ENCODE peak calls at places on chromosomes 13 and 19, in four cellular contexts. One of them, this sample, is unnamed.

GRCh38 chr13:35994131-35994966 is 136.8 kb downstream of the DCLK1 start:
- DNase-seq in H9: no peak
- DNase-seq in CD4-positive, alpha-beta T cell: no peak
- DNase-seq in HL-60: no peak
- DNase-seq in this sample: no peak

GRCh38 chr13:80850771-80851170 is 509.8 kb upstream of the SPRY2 start:
- DNase-seq in H9: no peak
- DNase-seq in CD4-positive, alpha-beta T cell: no peak
- DNase-seq in HL-60: no peak
- DNase-seq in this sample: no peak

GRCh38 chr19:17775245-17775927 is 19.6 kb upstream of the B3GNT3 start:
- DNase-seq in H9: peak
- DNase-seq in CD4-positive, alpha-beta T cell: peak
- DNase-seq in HL-60: no peak
- DNase-seq in this sample: peak

GRCh38 chr19:37055330-37055729 is 22.9 kb upstream of the ZNF420 start:
- DNase-seq in H9: no peak
- DNase-seq in CD4-positive, alpha-beta T cell: no peak
- DNase-seq in HL-60: no peak
- DNase-seq in this sample: no peak

GRCh38 chr13:47457631-47458030 is 543.4 kb downstream of the SUCLA2 start:
- DNase-seq in H9: no peak
- DNase-seq in CD4-positive, alpha-beta T cell: no peak
- DNase-seq in HL-60: no peak
- DNase-seq in this sample: no peak

GRCh38 chr19:5285311-5285710 is 55.3 kb downstream of the PTPRS start:
- DNase-seq in H9: no peak
- DNase-seq in CD4-positive, alpha-beta T cell: no peak
- DNase-seq in HL-60: no peak
- DNase-seq in this sample: no peak

GRCh38 chr13:99136427-99136954 is 64.2 kb upstream of the UBAC2 start:
- DNase-seq in H9: no peak
- DNase-seq in CD4-positive, alpha-beta T cell: no peak
- DNase-seq in HL-60: no peak
- DNase-seq in this sample: no peak

GRCh38 chr19:57747472-57747807 is 825 bp downstream of the ZNF776 start:
- DNase-seq in H9: no peak
- DNase-seq in CD4-positive, alpha-beta T cell: no peak
- DNase-seq in HL-60: no peak
- DNase-seq in this sample: no peak

GRCh38 chr19:47142779-47143178 is 12.1 kb downstream of the SAE1 start:
- DNase-seq in H9: no peak
- DNase-seq in CD4-positive, alpha-beta T cell: no peak
- DNase-seq in HL-60: no peak
- DNase-seq in this sample: no peak

GRCh38 chr19:11130824-11131455 is 24.6 kb downstream of the SPC24 start:
- DNase-seq in H9: peak
- DNase-seq in CD4-positive, alpha-beta T cell: peak
- DNase-seq in HL-60: peak
- DNase-seq in this sample: peak

GRCh38 chr19:55809381-55810058 is 22.3 kb downstream of the NLRP11 start:
- DNase-seq in H9: peak
- DNase-seq in CD4-positive, alpha-beta T cell: no peak
- DNase-seq in HL-60: peak
- DNase-seq in this sample: peak

GRCh38 chr19:56314018-56314583 is 538 bp downstream of the ZSCAN5A start:
- DNase-seq in H9: no peak
- DNase-seq in CD4-positive, alpha-beta T cell: no peak
- DNase-seq in HL-60: no peak
- DNase-seq in this sample: no peak

GRCh38 chr19:23802290-23802689 is 43.6 kb upstream of the ZNF681 start:
- DNase-seq in H9: no peak
- DNase-seq in CD4-positive, alpha-beta T cell: no peak
- DNase-seq in HL-60: no peak
- DNase-seq in this sample: no peak

GRCh38 chr13:111462221-111462764 is 141.9 kb downstream of the TEX29 start:
- DNase-seq in H9: no peak
- DNase-seq in CD4-positive, alpha-beta T cell: no peak
- DNase-seq in HL-60: no peak
- DNase-seq in this sample: no peak

GRCh38 chr13:83065136-83065535 is 817.1 kb downstream of the SLITRK1 start:
- DNase-seq in H9: no peak
- DNase-seq in CD4-positive, alpha-beta T cell: no peak
- DNase-seq in HL-60: no peak
- DNase-seq in this sample: no peak

GRCh38 chr19:46147791-46148288 is at the start of gene IGFL2:
- DNase-seq in H9: no peak
- DNase-seq in CD4-positive, alpha-beta T cell: no peak
- DNase-seq in HL-60: no peak
- DNase-seq in this sample: peak

GRCh38 chr19:39555883-39556282 is 15.9 kb upstream of the EID2 start:
- DNase-seq in H9: no peak
- DNase-seq in CD4-positive, alpha-beta T cell: no peak
- DNase-seq in HL-60: no peak
- DNase-seq in this sample: no peak

GRCh38 chr13:45529758-45530157 is 65.0 kb downstream of the COG3 start:
- DNase-seq in H9: no peak
- DNase-seq in CD4-positive, alpha-beta T cell: no peak
- DNase-seq in HL-60: no peak
- DNase-seq in this sample: no peak

GRCh38 chr19:41707502-41707812 is 969 bp upstream of the CEACAM5 start:
- DNase-seq in H9: no peak
- DNase-seq in CD4-positive, alpha-beta T cell: no peak
- DNase-seq in HL-60: no peak
- DNase-seq in this sample: no peak

GRCh38 chr13:76421011-76421410 is 465.2 kb downstream of the KCTD12 start:
- DNase-seq in H9: no peak
- DNase-seq in CD4-positive, alpha-beta T cell: no peak
- DNase-seq in HL-60: no peak
- DNase-seq in this sample: no peak

GRCh38 chr13:78323848-78324247 is 279.5 kb downstream of the POU4F1 start:
- DNase-seq in H9: no peak
- DNase-seq in CD4-positive, alpha-beta T cell: no peak
- DNase-seq in HL-60: no peak
- DNase-seq in this sample: no peak

GRCh38 chr19:41278478-41278877 is 14.3 kb downstream of the HNRNPUL1 start:
- DNase-seq in H9: no peak
- DNase-seq in CD4-positive, alpha-beta T cell: no peak
- DNase-seq in HL-60: no peak
- DNase-seq in this sample: no peak

GRCh38 chr19:39659791-39660190 is 4.1 kb downstream of the LGALS16 start:
- DNase-seq in H9: no peak
- DNase-seq in CD4-positive, alpha-beta T cell: no peak
- DNase-seq in HL-60: no peak
- DNase-seq in this sample: no peak

GRCh38 chr13:109904218-109904617 is 117.8 kb upstream of the IRS2 start:
- DNase-seq in H9: peak
- DNase-seq in CD4-positive, alpha-beta T cell: no peak
- DNase-seq in HL-60: peak
- DNase-seq in this sample: no peak

GRCh38 chr19:18091217-18091608 is 4.5 kb upstream of the IL12RB1 start:
- DNase-seq in H9: no peak
- DNase-seq in CD4-positive, alpha-beta T cell: peak
- DNase-seq in HL-60: peak
- DNase-seq in this sample: peak

GRCh38 chr13:52926971-52927370 is 78.5 kb upstream of the PCDH8 start:
- DNase-seq in H9: no peak
- DNase-seq in CD4-positive, alpha-beta T cell: no peak
- DNase-seq in HL-60: no peak
- DNase-seq in this sample: no peak

GRCh38 chr19:8702350-8702749 is 3.8 kb upstream of the ACTL9 start:
- DNase-seq in H9: no peak
- DNase-seq in CD4-positive, alpha-beta T cell: peak
- DNase-seq in HL-60: peak
- DNase-seq in this sample: peak

GRCh38 chr13:20823071-20823470 is 49.3 kb upstream of the EEF1AKMT1 start:
- DNase-seq in H9: no peak
- DNase-seq in CD4-positive, alpha-beta T cell: no peak
- DNase-seq in HL-60: no peak
- DNase-seq in this sample: no peak

GRCh38 chr19:48629599-48630288 is 7.4 kb downstream of the DBP start:
- DNase-seq in H9: peak
- DNase-seq in CD4-positive, alpha-beta T cell: no peak
- DNase-seq in HL-60: no peak
- DNase-seq in this sample: peak

GRCh38 chr13:99228737-99229691 is 28.4 kb downstream of the UBAC2 start:
- DNase-seq in H9: no peak
- DNase-seq in CD4-positive, alpha-beta T cell: no peak
- DNase-seq in HL-60: no peak
- DNase-seq in this sample: peak

GRCh38 chr19:44071824-44072542 is at the start of gene ZNF284:
- DNase-seq in H9: peak
- DNase-seq in CD4-positive, alpha-beta T cell: peak
- DNase-seq in HL-60: peak
- DNase-seq in this sample: peak

GRCh38 chr19:45016388-45017314 is 15.4 kb downstream of the RELB start:
- DNase-seq in H9: peak
- DNase-seq in CD4-positive, alpha-beta T cell: peak
- DNase-seq in HL-60: peak
- DNase-seq in this sample: peak

DNA sequence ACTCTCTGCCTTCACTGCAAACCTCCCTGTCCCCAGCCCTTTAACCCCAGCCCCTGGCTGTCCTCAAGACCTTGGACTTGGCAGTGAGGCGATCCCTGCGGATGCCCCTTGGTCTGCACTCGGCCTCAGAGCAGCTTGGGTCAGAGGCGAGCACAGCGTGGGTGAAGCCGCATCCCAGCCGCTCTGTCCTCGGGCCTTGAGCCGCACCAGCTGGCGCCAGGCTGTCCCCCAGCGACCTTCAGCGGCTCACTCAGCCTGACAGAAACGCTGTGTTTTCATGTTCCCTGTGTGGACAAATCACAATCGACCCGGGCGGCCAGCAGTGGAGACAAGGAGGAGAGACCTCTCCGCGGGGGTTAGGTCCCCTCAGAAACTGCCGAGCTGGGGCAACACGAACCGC is 52.0 kb downstream of the GNG7 start:
- DNase-seq in H9: no peak
- DNase-seq in CD4-positive, alpha-beta T cell: no peak
- DNase-seq in HL-60: no peak
- DNase-seq in this sample: no peak
- TF ChIP-seq CTCF in H9: no peak
- TF ChIP-seq CTCF in CD4-positive, alpha-beta T cell: no peak
- TF ChIP-seq CTCF in HL-60: no peak
- TF ChIP-seq CTCF in this sample: no peak

GRCh38 chr19:31233288-31233687 is 115.9 kb downstream of the TSHZ3 start:
- DNase-seq in H9: no peak
- DNase-seq in CD4-positive, alpha-beta T cell: no peak
- DNase-seq in HL-60: no peak
- DNase-seq in this sample: no peak

GRCh38 chr19:31232871-31233270 is 116.4 kb downstream of the TSHZ3 start:
- DNase-seq in H9: no peak
- DNase-seq in CD4-positive, alpha-beta T cell: no peak
- DNase-seq in HL-60: no peak
- DNase-seq in this sample: no peak

GRCh38 chr19:31235806-31236205 is 113.4 kb downstream of the TSHZ3 start:
- DNase-seq in H9: no peak
- DNase-seq in CD4-positive, alpha-beta T cell: no peak
- DNase-seq in HL-60: no peak
- DNase-seq in this sample: no peak

GRCh38 chr19:31231181-31231580 is 118.1 kb downstream of the TSHZ3 start:
- DNase-seq in H9: no peak
- DNase-seq in CD4-positive, alpha-beta T cell: no peak
- DNase-seq in HL-60: no peak
- DNase-seq in this sample: no peak

GRCh38 chr19:31232220-31232619 is 117.0 kb downstream of the TSHZ3 start:
- DNase-seq in H9: no peak
- DNase-seq in CD4-positive, alpha-beta T cell: no peak
- DNase-seq in HL-60: no peak
- DNase-seq in this sample: no peak
- TF ChIP-seq CTCF in H9: peak
- TF ChIP-seq CTCF in CD4-positive, alpha-beta T cell: no peak
- TF ChIP-seq CTCF in HL-60: no peak
- TF ChIP-seq CTCF in this sample: no peak

GRCh38 chr13:42478531-42479156 is 95.3 kb upstream of the TNFSF11 start:
- DNase-seq in H9: no peak
- DNase-seq in CD4-positive, alpha-beta T cell: no peak
- DNase-seq in HL-60: no peak
- DNase-seq in this sample: no peak
- TF ChIP-seq CTCF in H9: peak
- TF ChIP-seq CTCF in CD4-positive, alpha-beta T cell: peak
- TF ChIP-seq CTCF in HL-60: no peak
- TF ChIP-seq CTCF in this sample: peak

GRCh38 chr19:13260883-13261653 is 110.9 kb downstream of the IER2 start:
- DNase-seq in H9: no peak
- DNase-seq in CD4-positive, alpha-beta T cell: no peak
- DNase-seq in HL-60: peak
- DNase-seq in this sample: peak
- TF ChIP-seq CTCF in H9: no peak
- TF ChIP-seq CTCF in CD4-positive, alpha-beta T cell: no peak
- TF ChIP-seq CTCF in HL-60: no peak
- TF ChIP-seq CTCF in this sample: no peak

GRCh38 chr13:59677966-59678814 is 485.5 kb downstream of the DIAPH3 start:
- DNase-seq in H9: no peak
- DNase-seq in CD4-positive, alpha-beta T cell: no peak
- DNase-seq in HL-60: no peak
- DNase-seq in this sample: peak
- TF ChIP-seq CTCF in H9: peak
- TF ChIP-seq CTCF in CD4-positive, alpha-beta T cell: peak
- TF ChIP-seq CTCF in HL-60: peak
- TF ChIP-seq CTCF in this sample: peak

DNA sequence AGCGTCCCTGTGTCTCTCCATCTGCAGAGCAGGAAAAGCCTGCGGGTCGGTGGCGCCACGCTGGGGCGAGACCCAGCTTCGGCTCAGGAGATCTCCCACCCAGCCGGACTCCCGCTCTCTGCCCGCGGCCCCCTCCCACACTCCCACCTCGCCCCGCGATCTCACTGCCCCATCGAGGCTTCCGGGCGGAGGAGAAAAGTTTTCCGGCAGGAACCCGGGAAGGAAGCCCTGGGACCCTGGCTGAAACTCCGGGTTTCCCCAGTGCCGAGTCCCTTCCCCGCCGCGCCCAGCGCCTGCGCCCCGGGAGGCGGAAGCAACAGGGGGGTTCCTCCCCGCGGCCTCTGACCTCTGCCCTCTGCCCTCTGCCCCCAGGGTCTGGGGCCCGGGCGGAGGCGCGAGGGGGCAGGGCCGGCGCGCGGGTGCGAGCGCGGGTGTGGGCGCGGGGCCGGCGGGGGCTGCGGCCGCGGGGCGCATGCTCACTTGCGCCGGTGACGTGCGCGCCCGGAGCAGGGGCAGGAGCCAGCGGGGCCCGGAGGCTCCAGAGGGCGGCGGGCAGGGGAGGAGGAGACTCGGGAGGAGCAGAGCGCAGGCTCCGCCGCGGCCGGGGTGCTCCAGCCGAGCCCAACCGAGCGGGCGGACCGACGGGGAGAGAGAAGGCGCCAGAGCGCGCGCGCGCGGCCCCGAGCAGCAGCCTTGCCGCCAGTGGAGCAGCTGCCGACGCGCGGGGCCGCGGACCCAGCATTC is at the start of gene ATP11A:
- DNase-seq in H9: peak
- DNase-seq in CD4-positive, alpha-beta T cell: peak
- DNase-seq in HL-60: peak
- DNase-seq in this sample: peak
- TF ChIP-seq CTCF in H9: no peak
- TF ChIP-seq CTCF in CD4-positive, alpha-beta T cell: no peak
- TF ChIP-seq CTCF in HL-60: no peak
- TF ChIP-seq CTCF in this sample: no peak

This sample was measured in activated CD8-positive, alpha-beta T cell treated with anti-CD3 and anti-CD28 coated beads for 36 hours.